ENCODE peak calls at places on chromosomes 6 and 20, in four cellular contexts. R is hippocampal formation, B is NCI-H1694, H is ACHN. G is an unnamed sample.

GRCh38 chr20:4027590-4028265 is 12.4 kb upstream of the RNF24 start:
- DNase-seq in H (no peak), R (no peak), B (no peak), G (no peak)

GRCh38 chr6:116327803-116328527 is 42.8 kb upstream of the DSE start:
- DNase-seq in H (no peak), R (no peak), B (no peak), G (no peak)

GRCh38 chr6:155248021-155249001 is 15.5 kb upstream of the CLDN20 start:
- DNase-seq in B (no peak), R (peak), H (peak), G (no peak)

GRCh38 chr6:156590482-156590881 is 186.7 kb upstream of the ARID1B start:
- DNase-seq in H (no peak), R (no peak), B (no peak), G (no peak)

GRCh38 chr20:57622579-57623381 is 2.6 kb upstream of the ZBP1 start:
- DNase-seq in H (peak), B (peak), R (no peak), G (peak)

GRCh38 chr20:15138548-15139126 is 801.2 kb upstream of the FLRT3 start:
- DNase-seq in R (no peak), B (no peak), H (no peak), G (no peak)

GRCh38 chr6:157072128-157072527 is 251.2 kb downstream of the TMEM242 start:
- DNase-seq in R (no peak), B (no peak), H (no peak), G (no peak)

GRCh38 chr6:10395171-10395945 is 19.5 kb downstream of the TFAP2A start:
- DNase-seq in B (no peak), R (no peak), H (no peak), G (no peak)

GRCh38 chr6:19204445-19204844 is 632.7 kb upstream of the ID4 start:
- DNase-seq in R (no peak), H (no peak), B (no peak), G (no peak)

GRCh38 chr6:37491161-37491829 is 8.4 kb downstream of the CCDC167 start:
- DNase-seq in B (no peak), R (no peak), H (no peak), G (no peak)

GRCh38 chr6:100084301-100085161 is 90.5 kb upstream of the MCHR2 start:
- DNase-seq in R (no peak), H (no peak), B (no peak), G (no peak)